ENCODE peak calls at places on chromosomes 4 and X, in eight cellular contexts. X is fibroblast of lung, T is psoas muscle, W is breast epithelium, G is MM.1S, N is uterus, D is aorta, K is IMR-90. I is an unnamed sample.
A peak's percentile ranks its signal among the peaks of the same experiment; 100 is the strongest.

GRCh38 chr4:3267576-3268394 is 18.8 kb downstream of the MSANTD1 start:
- DNase-seq in X (no peak), N (no peak), D (peak; percentile 47), T (no peak), W (no peak), G (no peak), K (no peak), I (no peak)

GRCh38 chr4:177242651-177243296 is 66.9 kb upstream of the NEIL3 start:
- DNase-seq in G (no peak), W (no peak), X (peak; percentile 40), T (no peak), K (peak; percentile 48), D (no peak), N (no peak), I (no peak)

GRCh38 chrX:49876750-49877149 is 2.5 kb upstream of the USP27X start:
- DNase-seq in K (peak; percentile 23), N (no peak), W (no peak), T (no peak), G (peak; percentile 56), X (peak; percentile 7), D (no peak), I (peak; percentile 19)

GRCh38 chr4:156981262-156981661 is 9.7 kb upstream of the PDGFC start:
- DNase-seq in X (no peak), T (no peak), K (no peak), G (no peak), W (no peak), D (no peak), N (no peak), I (no peak)

GRCh38 chrX:118521435-118521834 is 25.8 kb downstream of the DOCK11 start:
- DNase-seq in G (no peak), X (peak; percentile 61), W (no peak), D (no peak), T (no peak), K (peak; percentile 76), N (no peak), I (no peak)

GRCh38 chrX:119238557-119238956 is 2.5 kb downstream of the PGRMC1 start:
- DNase-seq in N (no peak), W (no peak), D (no peak), G (no peak), T (no peak), K (peak; percentile 39), X (peak; percentile 31), I (no peak)

GRCh38 chr4:101279377-101279871 is 67.9 kb downstream of the PPP3CA start:
- DNase-seq in T (peak; percentile 17), D (no peak), W (no peak), N (peak; percentile 77), K (peak; percentile 97), G (peak; percentile 28), X (peak; percentile 98), I (no peak)

GRCh38 chr4:784401-785331 is 41.3 kb downstream of the CPLX1 start:
- DNase-seq in D (peak; percentile 70), W (no peak), X (no peak), T (no peak), N (no peak), K (no peak), G (no peak), I (no peak)

GRCh38 chrX:129717902-129718301 is 20.9 kb upstream of the XPNPEP2 start:
- DNase-seq in N (no peak), G (no peak), K (peak; percentile 78), W (no peak), D (peak; percentile 81), X (peak; percentile 87), T (peak; percentile 64), I (no peak)

GRCh38 chr4:100288167-100288566 is 97.9 kb upstream of the DDIT4L start:
- DNase-seq in D (no peak), X (peak; percentile 35), G (no peak), T (no peak), N (no peak), K (peak; percentile 47), W (no peak), I (no peak)

GRCh38 chr4:123743821-123744220 is 347.2 kb downstream of the SPRY1 start:
- DNase-seq in N (no peak), G (no peak), K (no peak), X (no peak), D (no peak), W (no peak), T (no peak), I (no peak)

GRCh38 chrX:72351606-72352338 is 46.1 kb upstream of the CITED1 start:
- DNase-seq in G (no peak), T (peak; percentile 16), D (no peak), N (no peak), W (no peak), K (no peak), X (peak; percentile 33), I (no peak)

GRCh38 chr4:115249808-115250207 is 136.4 kb upstream of the NDST4 start:
- DNase-seq in G (no peak), T (no peak), W (no peak), X (peak; percentile 34), K (no peak), N (no peak), D (no peak), I (no peak)

GRCh38 chrX:20471483-20471882 is 204.8 kb upstream of the RPS6KA3 start:
- DNase-seq in G (no peak), D (no peak), W (no peak), N (no peak), T (no peak), K (no peak), X (no peak), I (no peak)

GRCh38 chrX:129534816-129535578 is 5.1 kb upstream of the OCRL start:
- DNase-seq in W (no peak), T (no peak), N (no peak), X (peak; percentile 52), K (peak; percentile 60), D (no peak), G (no peak), I (no peak)

GRCh38 chr4:158873795-158874359 is 105.1 kb downstream of the FNIP2 start:
- DNase-seq in D (no peak), G (no peak), T (no peak), X (peak; percentile 98), N (no peak), K (peak; percentile 96), W (no peak), I (no peak)

DNA sequence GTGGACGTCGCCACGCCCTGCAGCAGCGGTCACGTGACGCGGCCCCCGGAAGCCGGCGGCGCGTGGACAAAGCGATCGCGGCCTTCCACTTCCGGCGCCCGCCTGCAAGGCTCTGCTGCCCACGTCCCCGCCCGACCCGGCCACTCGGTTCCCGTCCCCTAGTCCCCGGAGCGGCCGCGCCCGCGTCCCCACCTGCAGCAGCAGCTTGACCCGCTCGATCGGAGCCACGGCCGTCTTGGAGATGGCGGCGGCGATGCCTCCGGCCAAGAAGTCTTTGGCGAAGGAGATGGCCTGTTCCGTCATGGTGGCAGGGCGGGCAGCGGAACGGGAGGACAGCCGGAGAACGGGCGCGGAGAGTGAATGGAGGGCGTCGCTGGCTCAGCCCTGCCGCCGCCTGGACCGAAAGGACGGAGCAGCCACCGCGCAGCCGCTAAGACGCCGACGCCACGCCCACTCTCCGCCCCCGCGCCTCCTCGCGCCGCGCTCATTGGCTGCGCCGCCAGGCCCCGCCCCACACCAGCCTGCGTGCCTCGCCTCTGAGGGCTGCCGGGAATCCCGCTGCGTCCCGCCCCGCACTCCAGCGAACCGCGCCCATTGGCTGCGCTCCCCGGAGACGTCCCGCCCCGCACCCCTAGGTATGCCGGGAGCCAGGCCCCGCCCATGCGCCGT is at the start of gene SLC25A6:
- DNase-seq in N (peak; percentile 98), D (peak; percentile 100), G (peak; percentile 94), K (peak; percentile 95), T (peak; percentile 99), W (peak; percentile 98), X (peak; percentile 94), I (peak; percentile 99)
- H3K4me1 ChIP-seq in N (no peaks in the 10 kb centered on the region), D (no peaks in the 10 kb centered on the region), G (no peaks in the 10 kb centered on the region), K (no peaks in the 10 kb centered on the region), T (peaks cover 46% of the 10 kb centered on the region), W (no peaks in the 10 kb centered on the region), X (peaks cover 11% of the 10 kb centered on the region), I (peaks cover 44% of the 10 kb centered on the region)

GRCh38 chr4:78779280-78779679 is 3.1 kb downstream of the BMP2K start:
- DNase-seq in N (no peak), T (no peak), D (no peak), G (no peak), K (peak; percentile 26), X (peak; percentile 51), W (no peak), I (no peak)

GRCh38 chr4:78776729-78777555 is 792 bp downstream of the BMP2K start:
- DNase-seq in T (peak; percentile 46), X (peak; percentile 68), W (peak; percentile 25), K (peak; percentile 71), G (peak; percentile 56), D (no peak), N (peak; percentile 22), I (peak; percentile 55)

GRCh38 chr4:78780093-78780492 is 3.9 kb downstream of the BMP2K start:
- DNase-seq in N (no peak), D (no peak), W (no peak), T (no peak), X (no peak), K (no peak), G (no peak), I (no peak)

GRCh38 chr4:78777556-78777900 is 1.4 kb downstream of the BMP2K start:
- DNase-seq in T (no peak), W (no peak), D (no peak), X (no peak), N (no peak), G (no peak), K (no peak), I (no peak)

DNA sequence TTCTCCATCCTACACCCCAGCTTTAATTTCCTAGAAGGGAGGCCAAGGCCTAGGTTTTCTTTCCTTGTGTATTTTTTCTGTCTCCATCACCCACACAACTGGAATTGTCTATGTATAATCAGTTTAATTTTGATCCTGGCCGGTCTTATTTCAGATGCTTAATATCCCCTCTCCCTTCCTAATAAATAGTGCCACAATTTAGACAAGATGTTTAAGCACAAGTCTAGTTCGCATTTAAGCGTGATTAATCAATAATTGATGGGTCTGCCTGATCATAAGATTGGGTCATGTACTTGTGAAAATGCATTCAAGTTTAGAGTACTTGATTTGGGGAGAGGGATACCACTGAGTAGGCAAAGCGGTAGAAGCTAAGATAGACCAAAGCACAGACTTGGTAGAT is 2.4 kb downstream of the BMP2K start:
- DNase-seq in N (no peak), D (no peak), W (no peak), X (no peak), T (no peak), K (no peak), G (no peak), I (no peak)
- H3K4me1 ChIP-seq in N (no peaks in the 10 kb centered on the region), D (peaks cover 2% of the 10 kb centered on the region), W (no peaks in the 10 kb centered on the region), X (peaks cover 5% of the 10 kb centered on the region), T (peaks cover 55% of the 10 kb centered on the region), K (peaks cover 8% of the 10 kb centered on the region), G (peaks cover 15% of the 10 kb centered on the region), I (peaks cover 17% of the 10 kb centered on the region)

DNA sequence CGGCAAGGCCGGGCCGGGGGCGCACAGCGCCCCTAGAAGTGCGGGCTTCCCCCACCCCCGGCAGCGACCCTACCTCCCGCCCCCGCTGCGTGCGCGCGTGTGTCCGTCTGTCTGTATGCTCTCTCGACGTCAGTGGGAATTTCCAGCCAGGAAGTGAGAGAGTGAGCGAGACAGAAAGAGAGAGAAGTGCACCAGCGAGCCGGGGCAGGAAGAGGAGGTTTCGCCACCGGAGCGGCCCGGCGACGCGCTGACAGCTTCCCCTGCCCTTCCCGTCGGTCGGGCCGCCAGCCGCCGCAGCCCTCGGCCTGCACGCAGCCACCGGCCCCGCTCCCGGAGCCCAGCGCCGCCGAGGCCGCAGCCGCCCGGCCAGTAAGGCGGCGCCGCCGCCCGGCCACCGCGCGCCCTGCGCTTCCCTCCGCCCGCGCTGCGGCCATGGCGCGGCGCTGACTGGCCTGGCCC is at the start of gene NFKB1:
- DNase-seq in K (peak; percentile 89), T (peak; percentile 63), X (peak; percentile 81), W (peak; percentile 24), N (peak; percentile 54), G (peak; percentile 76), D (peak; percentile 86), I (peak; percentile 60)
- H3K4me1 ChIP-seq in K (peaks cover 3% of the 10 kb centered on the region), T (peaks cover 39% of the 10 kb centered on the region), X (peaks cover 4% of the 10 kb centered on the region), W (no peaks in the 10 kb centered on the region), N (peaks cover 10% of the 10 kb centered on the region), G (peaks cover 14% of the 10 kb centered on the region), D (peaks cover 3% of the 10 kb centered on the region), I (peaks cover 23% of the 10 kb centered on the region)

GRCh38 chr4:81495308-81495707 is 23.6 kb upstream of the RASGEF1B start:
- DNase-seq in D (no peak), K (no peak), G (no peak), N (no peak), T (no peak), W (no peak), X (no peak), I (no peak)
- H3K4me1 ChIP-seq in D (no peaks in the 10 kb centered on the region), K (no peaks in the 10 kb centered on the region), G (peaks cover 33% of the 10 kb centered on the region), N (no peaks in the 10 kb centered on the region), T (no peaks in the 10 kb centered on the region), W (no peaks in the 10 kb centered on the region), X (no peaks in the 10 kb centered on the region), I (peaks cover 36% of the 10 kb centered on the region)

I was measured in CD8-positive, alpha-beta T cell.